ENCODE peak calls at places on chromosome 4, in nine cellular contexts. P, S, Z, G, D, X, A, N and B are unnamed samples.

GRCh38 chr4:165784672-165785071 is 88.4 kb upstream of the TLL1 start:
- DNase-seq in Z (peak; percentile 30), X (no peak), D (no peak), P (no peak), N (no peak), G (no peak), A (no peak), S (no peak), B (no peak)

GRCh38 chr4:100898844-100899243 is 381.0 kb upstream of the EMCN start:
- DNase-seq in G (no peak), P (no peak), X (no peak), N (no peak), A (no peak), D (no peak), S (no peak), Z (no peak), B (no peak)

GRCh38 chr4:6369511-6369910 is 99.9 kb downstream of the WFS1 start:
- DNase-seq in Z (no peak), S (no peak), G (no peak), X (no peak), N (no peak), D (no peak), P (no peak), A (no peak), B (no peak)

GRCh38 chr4:164252286-164252685 is 501.6 kb upstream of the SMIM31 start:
- DNase-seq in S (no peak), N (no peak), Z (peak; percentile 8), P (no peak), G (peak; percentile 29), X (no peak), A (no peak), D (peak; percentile 76), B (no peak)

GRCh38 chr4:184641022-184641421 is 8.2 kb downstream of the CASP3 start:
- DNase-seq in G (no peak), A (no peak), P (no peak), N (no peak), X (no peak), S (no peak), D (no peak), Z (no peak), B (no peak)

GRCh38 chr4:1813915-1814314 is 20.8 kb downstream of the FGFR3 start:
- DNase-seq in N (no peak), A (no peak), P (no peak), Z (peak; percentile 15), X (no peak), D (no peak), S (no peak), G (no peak), B (no peak)

GRCh38 chr4:5034206-5034605 is 14.9 kb upstream of the CYTL1 start:
- DNase-seq in X (no peak), D (no peak), A (no peak), G (no peak), N (no peak), S (no peak), P (no peak), Z (no peak), B (no peak)

GRCh38 chr4:145734576-145735329 is 54.8 kb downstream of the C4orf51 start:
- DNase-seq in D (no peak), Z (peak; percentile 97), G (peak; percentile 99), X (peak; percentile 38), S (peak; percentile 90), N (no peak), A (peak; percentile 95), P (no peak), B (no peak)

GRCh38 chr4:125368161-125368560 is 53.4 kb downstream of the FAT4 start:
- DNase-seq in N (no peak), D (no peak), X (no peak), A (peak; percentile 7), P (no peak), G (peak; percentile 9), Z (peak; percentile 63), S (no peak), B (no peak)

GRCh38 chr4:1191621-1192020 is 19.2 kb upstream of the SPON2 start:
- DNase-seq in S (peak; percentile 58), P (no peak), X (no peak), A (no peak), Z (no peak), G (no peak), D (no peak), N (no peak), B (peak; percentile 60)

GRCh38 chr4:26267087-26267486 is 53.7 kb upstream of the RBPJ start:
- DNase-seq in N (no peak), X (peak; percentile 84), P (no peak), A (no peak), G (no peak), Z (peak; percentile 30), S (peak; percentile 83), D (no peak), B (no peak)

GRCh38 chr4:40227284-40227683 is 30.5 kb downstream of the RHOH start:
- DNase-seq in D (no peak), G (no peak), P (no peak), N (no peak), Z (no peak), X (no peak), S (no peak), A (no peak), B (no peak)

GRCh38 chr4:110959041-110959643 is 336.3 kb upstream of the PITX2 start:
- DNase-seq in D (no peak), N (no peak), X (no peak), A (no peak), G (peak; percentile 15), S (no peak), P (peak; percentile 36), Z (peak; percentile 52), B (no peak)

GRCh38 chr4:21778702-21779101 is 169.9 kb downstream of the KCNIP4 start:
- DNase-seq in D (no peak), P (no peak), X (no peak), Z (no peak), A (no peak), S (no peak), G (no peak), N (no peak), B (no peak)

GRCh38 chr4:102730968-102731533 is 29.7 kb downstream of the MANBA start:
- DNase-seq in N (no peak), Z (no peak), G (no peak), A (no peak), X (no peak), S (no peak), P (no peak), D (peak; percentile 70), B (no peak)

GRCh38 chr4:15677507-15677988 is 4.1 kb upstream of the FAM200B start:
- DNase-seq in S (no peak), D (peak; percentile 40), A (no peak), N (no peak), Z (peak; percentile 64), G (peak; percentile 99), P (no peak), X (no peak), B (no peak)

GRCh38 chr4:106038908-106039307 is 143.6 kb downstream of the NPNT start:
- DNase-seq in G (no peak), P (no peak), S (no peak), D (no peak), N (no peak), Z (no peak), A (no peak), X (no peak), B (no peak)

GRCh38 chr4:110850461-110851447 is 227.9 kb upstream of the PITX2 start:
- DNase-seq in P (no peak), N (no peak), X (no peak), D (peak; percentile 14), S (no peak), Z (no peak), A (no peak), G (no peak), B (no peak)

GRCh38 chr4:138938371-138938699 is 77.2 kb upstream of the NOCT start:
- DNase-seq in A (peak; percentile 30), S (no peak), G (peak; percentile 65), Z (peak; percentile 63), P (peak; percentile 23), D (peak; percentile 71), X (no peak), N (no peak), B (no peak)
- TF ChIP-seq CTCF in A (peak; percentile 62), S (peak; percentile 31), G (peak; percentile 54), Z (peak; percentile 49), P (peak; percentile 74), D (peak; percentile 80), X (peak; percentile 15), N (peak; percentile 16), B (peak; percentile 73)

DNA sequence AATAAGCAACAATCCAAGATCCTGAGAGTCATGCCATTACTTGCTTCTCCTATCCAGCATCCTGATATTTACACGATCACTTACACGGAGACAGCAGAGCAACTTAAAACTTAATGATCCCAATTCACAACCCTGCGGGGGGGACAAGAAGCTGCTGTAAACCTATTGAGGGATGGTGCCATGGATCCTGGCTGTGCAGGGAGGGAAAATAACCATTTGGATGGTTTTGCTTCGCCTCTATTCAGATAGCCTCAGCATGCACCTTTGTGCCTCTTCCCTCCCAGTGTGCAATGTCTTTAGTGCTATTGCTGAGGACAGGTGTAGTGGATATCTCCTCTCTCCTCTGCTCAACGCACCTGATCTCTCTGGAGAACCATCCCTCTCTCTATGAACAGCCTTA is 89.7 kb upstream of the PPARGC1A start:
- DNase-seq in Z (no peak), D (peak; percentile 38), N (no peak), P (no peak), S (no peak), X (no peak), A (no peak), G (no peak), B (no peak)
- TF ChIP-seq CTCF in Z (no peak), D (no peak), N (no peak), P (no peak), S (no peak), X (no peak), A (no peak), G (no peak), B (no peak)

DNA sequence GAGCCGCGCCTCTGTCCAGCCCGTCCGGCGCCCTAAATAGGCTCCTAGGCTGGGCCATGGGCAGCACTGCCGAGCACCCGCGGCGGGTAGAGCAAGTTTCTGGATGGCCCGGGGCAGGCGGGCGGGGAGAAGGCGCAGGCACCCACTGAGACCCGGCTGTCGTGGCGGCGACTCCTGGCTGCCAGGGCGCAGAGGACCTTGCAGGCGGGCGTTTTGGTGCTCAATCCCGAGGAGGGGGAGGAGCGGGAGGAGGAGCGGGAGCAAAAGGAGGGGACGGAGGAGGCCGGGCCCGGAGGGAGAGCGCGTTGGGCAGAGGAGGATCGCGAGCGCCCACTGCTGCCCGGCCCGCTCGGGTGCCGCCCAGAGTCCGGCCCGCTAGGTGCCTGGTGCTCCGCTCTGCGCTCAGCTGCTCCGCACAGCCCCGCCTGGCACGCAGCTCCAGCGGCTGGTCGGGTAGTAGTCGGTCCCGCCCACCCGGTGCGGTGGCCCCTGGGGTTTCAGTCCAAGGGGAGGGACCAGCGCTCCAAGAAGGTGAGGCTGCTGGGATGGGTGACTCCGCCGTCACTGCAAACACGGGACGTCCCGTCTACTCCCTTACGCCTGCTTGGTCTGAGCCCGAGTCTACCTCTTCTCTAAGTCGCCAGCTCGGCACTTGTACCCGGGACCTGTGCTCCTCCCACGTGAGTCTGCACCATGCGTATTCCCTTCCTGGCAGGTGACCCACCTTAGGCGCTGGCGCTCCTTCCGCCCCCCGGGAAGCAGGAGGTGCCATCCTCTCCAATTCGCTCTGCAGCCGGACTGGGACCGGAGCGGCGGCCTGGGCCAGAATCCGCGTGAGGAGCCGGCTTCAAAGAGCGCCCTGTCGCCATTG is at the start of gene HS3ST1:
- DNase-seq in G (peak; percentile 94), D (peak; percentile 91), S (peak; percentile 78), Z (peak; percentile 26), X (peak; percentile 71), N (peak; percentile 54), P (no peak), A (peak; percentile 84), B (no peak)
- TF ChIP-seq CTCF in G (peak; percentile 59), D (peak; percentile 75), S (no peak), Z (no peak), X (peak; percentile 58), N (peak; percentile 61), P (no peak), A (peak; percentile 83), B (peak; percentile 50)

GRCh38 chr4:73375328-73375741 is 28.8 kb upstream of the ALB start:
- DNase-seq in D (no peak), P (no peak), A (no peak), S (no peak), G (no peak), Z (no peak), X (no peak), N (no peak), B (no peak)
- TF ChIP-seq CTCF in D (no peak), P (no peak), A (no peak), S (no peak), G (no peak), Z (no peak), X (no peak), N (no peak), B (no peak)